ENCODE peak calls at places on chromosomes 11 and 22, in five cellular contexts. Q, G, O, B and P are unnamed samples.

GRCh38 chr11:15750535-15751297 is 605.6 kb downstream of the SOX6 start:
- DNase-seq in Q (no peak), G (no peak), O (peak), B (peak), P (no peak)

GRCh38 chr11:9774591-9775392 is 110.9 kb downstream of the SWAP70 start:
- DNase-seq in Q (no peak), G (no peak), O (no peak), B (no peak), P (no peak)

GRCh38 chr11:128607819-128608218 is 20.5 kb upstream of the ETS1 start:
- DNase-seq in Q (no peak), G (no peak), O (no peak), B (no peak), P (no peak)

GRCh38 chr11:23112987-23113886 is 253.0 kb upstream of the CCDC179 start:
- DNase-seq in Q (no peak), G (peak), O (peak), B (peak), P (no peak)

GRCh38 chr11:36030707-36031365 is 87.0 kb downstream of the LDLRAD3 start:
- DNase-seq in Q (no peak), G (no peak), O (no peak), B (no peak), P (no peak)

GRCh38 chr11:62012451-62013265 is 45.2 kb upstream of the FTH1 start:
- DNase-seq in Q (no peak), G (peak), O (no peak), B (no peak), P (peak)

GRCh38 chr11:112503410-112503809 is 242.8 kb upstream of the PLET1 start:
- DNase-seq in Q (no peak), G (no peak), O (no peak), B (no peak), P (no peak)

GRCh38 chr11:131511794-131512193 is 141.4 kb downstream of the NTM start:
- DNase-seq in Q (no peak), G (peak), O (peak), B (peak), P (no peak)

GRCh38 chr22:19909350-19910179 is 32.0 kb upstream of the COMT start:
- DNase-seq in Q (peak), G (peak), O (peak), B (peak), P (peak)

GRCh38 chr11:120344302-120345004 is 8.2 kb downstream of the ARHGEF12 start:
- DNase-seq in Q (no peak), G (peak), O (no peak), B (no peak), P (peak)

GRCh38 chr22:49523374-49524008 is 304.2 kb downstream of the BRD1 start:
- DNase-seq in Q (no peak), G (no peak), O (no peak), B (no peak), P (no peak)

GRCh38 chr22:38717244-38717643 is 11.5 kb downstream of the GTPBP1 start:
- DNase-seq in Q (no peak), G (no peak), O (no peak), B (no peak), P (no peak)

GRCh38 chr11:118434123-118434552 is 2.2 kb upstream of the KMT2A start:
- DNase-seq in Q (no peak), G (no peak), O (peak), B (peak), P (no peak)